ENCODE peak calls at places on chromosome 14, in four cellular contexts. K, A, E and T are unnamed samples.

GRCh38 chr14:50822501-50823042 is 8.4 kb downstream of the NIN start:
- DNase-seq in E (peak; percentile 30), A (no peak), K (no peak), T (no peak)

GRCh38 chr14:90419200-90419599 is 22.4 kb downstream of the CALM1 start:
- DNase-seq in E (no peak), A (peak; percentile 96), K (peak; percentile 87), T (no peak)

GRCh38 chr14:49999826-50000214 is 106.9 kb downstream of the ARF6 start:
- DNase-seq in E (no peak), K (no peak), A (no peak), T (no peak)

GRCh38 chr14:55062517-55063351 is 11.3 kb downstream of the MAPK1IP1L start:
- DNase-seq in K (no peak), A (no peak), E (no peak), T (no peak)

GRCh38 chr14:91063119-91063518 is 2.7 kb upstream of the RPS6KA5 start:
- DNase-seq in A (peak; percentile 19), K (no peak), E (peak; percentile 16), T (peak; percentile 34)

GRCh38 chr14:45716506-45716905 is 463.5 kb upstream of the MIS18BP1 start:
- DNase-seq in A (no peak), K (no peak), E (no peak), T (no peak)

GRCh38 chr14:79708991-79709390 is 502.3 kb downstream of the DIO2 start:
- DNase-seq in K (no peak), A (peak; percentile 75), E (no peak), T (no peak)

GRCh38 chr14:51783765-51784164 is 76.6 kb upstream of the GNG2 start:
- DNase-seq in K (peak; percentile 12), A (peak; percentile 73), E (no peak), T (no peak)

GRCh38 chr14:98122527-98122926 is 1149.5 kb downstream of the BCL11B start:
- DNase-seq in A (no peak), E (no peak), K (no peak), T (no peak)

GRCh38 chr14:50117456-50117855 is 1.1 kb upstream of the VCPKMT start:
- DNase-seq in E (no peak), A (no peak), K (no peak), T (no peak)

GRCh38 chr14:63178912-63179311 is 25.3 kb upstream of the RHOJ start:
- DNase-seq in K (peak; percentile 64), A (peak; percentile 54), E (no peak), T (no peak)

GRCh38 chr14:83706555-83706954 is 1823.4 kb upstream of the FLRT2 start:
- DNase-seq in K (no peak), A (peak; percentile 17), E (no peak), T (no peak)

GRCh38 chr14:57748279-57748678 is 117.6 kb downstream of the SLC35F4 start:
- DNase-seq in A (no peak), E (no peak), K (no peak), T (no peak)

GRCh38 chr14:78363008-78363407 is 192.8 kb downstream of the NRXN3 start:
- DNase-seq in E (no peak), A (no peak), K (no peak), T (no peak)

GRCh38 chr14:61695695-61696527 is 598 bp downstream of the HIF1A start:
- DNase-seq in E (peak; percentile 33), K (peak; percentile 30), A (peak; percentile 68), T (peak; percentile 38)